ENCODE peak calls at places on chromosomes 13 and 19, in four cellular contexts. One of them, this sample, is unnamed. For H3K4me1, the result is how much of the 10 kb centered on the place peaks cover.

GRCh38 chr13:32932376-32932775 is 83.8 kb upstream of the KL start:
- DNase-seq in BE2C: no peak
- DNase-seq in adrenal gland: no peak
- DNase-seq in CD8-positive, alpha-beta memory T cell: no peak
- DNase-seq in this sample: no peak

GRCh38 chr13:94198666-94199065 is 280.8 kb downstream of the DCT start:
- DNase-seq in BE2C: no peak
- DNase-seq in adrenal gland: no peak
- DNase-seq in CD8-positive, alpha-beta memory T cell: no peak
- DNase-seq in this sample: no peak

GRCh38 chr19:5958074-5958850 is 19.7 kb downstream of the RANBP3 start:
- DNase-seq in BE2C: no peak
- DNase-seq in adrenal gland: no peak
- DNase-seq in CD8-positive, alpha-beta memory T cell: no peak
- DNase-seq in this sample: peak

GRCh38 chr19:640606-641170 is 1.0 kb downstream of the FGF22 start:
- DNase-seq in BE2C: no peak
- DNase-seq in adrenal gland: no peak
- DNase-seq in CD8-positive, alpha-beta memory T cell: no peak
- DNase-seq in this sample: no peak

GRCh38 chr19:1648926-1649541 is 3.4 kb downstream of the TCF3 start:
- DNase-seq in BE2C: no peak
- DNase-seq in adrenal gland: no peak
- DNase-seq in CD8-positive, alpha-beta memory T cell: no peak
- DNase-seq in this sample: no peak

GRCh38 chr19:18062043-18062442 is 24.7 kb downstream of the IL12RB1 start:
- DNase-seq in BE2C: no peak
- DNase-seq in adrenal gland: no peak
- DNase-seq in CD8-positive, alpha-beta memory T cell: no peak
- DNase-seq in this sample: no peak

GRCh38 chr13:24053505-24054251 is 106.8 kb upstream of the SPATA13 start:
- DNase-seq in BE2C: peak
- DNase-seq in adrenal gland: peak
- DNase-seq in CD8-positive, alpha-beta memory T cell: peak
- DNase-seq in this sample: peak

GRCh38 chr19:1862424-1863307 is 713 bp downstream of the KLF16 start:
- DNase-seq in BE2C: peak
- DNase-seq in adrenal gland: peak
- DNase-seq in CD8-positive, alpha-beta memory T cell: peak
- DNase-seq in this sample: no peak

GRCh38 chr19:32675720-32676185 is at the start of gene RGS9BP:
- DNase-seq in BE2C: peak
- DNase-seq in adrenal gland: peak
- DNase-seq in CD8-positive, alpha-beta memory T cell: peak
- DNase-seq in this sample: peak

GRCh38 chr19:20444202-20444885 is 121.2 kb downstream of the ZNF737 start:
- DNase-seq in BE2C: no peak
- DNase-seq in adrenal gland: no peak
- DNase-seq in CD8-positive, alpha-beta memory T cell: no peak
- DNase-seq in this sample: no peak
- H3K4me3 ChIP-seq in BE2C: no peak
- H3K4me3 ChIP-seq in adrenal gland: no peak
- H3K4me3 ChIP-seq in CD8-positive, alpha-beta memory T cell: no peak
- H3K4me3 ChIP-seq in this sample: no peak

GRCh38 chr19:16749326-16749725 is 29.7 kb downstream of the NWD1 start:
- DNase-seq in BE2C: no peak
- DNase-seq in adrenal gland: no peak
- DNase-seq in CD8-positive, alpha-beta memory T cell: peak
- DNase-seq in this sample: no peak

GRCh38 chr19:16750081-16750480 is 30.4 kb downstream of the NWD1 start:
- DNase-seq in BE2C: no peak
- DNase-seq in adrenal gland: no peak
- DNase-seq in CD8-positive, alpha-beta memory T cell: peak
- DNase-seq in this sample: no peak

GRCh38 chr19:16754207-16754806 is 34.7 kb downstream of the NWD1 start:
- DNase-seq in BE2C: no peak
- DNase-seq in adrenal gland: no peak
- DNase-seq in CD8-positive, alpha-beta memory T cell: no peak
- DNase-seq in this sample: no peak

GRCh38 chr19:16756649-16757048 is 37.0 kb downstream of the NWD1 start:
- DNase-seq in BE2C: no peak
- DNase-seq in adrenal gland: no peak
- DNase-seq in CD8-positive, alpha-beta memory T cell: no peak
- DNase-seq in this sample: no peak

GRCh38 chr19:16751701-16752100 is 32.1 kb downstream of the NWD1 start:
- DNase-seq in BE2C: no peak
- DNase-seq in adrenal gland: no peak
- DNase-seq in CD8-positive, alpha-beta memory T cell: no peak
- DNase-seq in this sample: no peak
- H3K4me1 ChIP-seq in BE2C: under half
- H3K4me1 ChIP-seq in adrenal gland: under half
- H3K4me1 ChIP-seq in CD8-positive, alpha-beta memory T cell: under half
- H3K4me1 ChIP-seq in this sample: under half

GRCh38 chr19:35133826-35134225 is 1.0 kb downstream of the LGI4 start:
- DNase-seq in BE2C: no peak
- DNase-seq in adrenal gland: no peak
- DNase-seq in CD8-positive, alpha-beta memory T cell: no peak
- DNase-seq in this sample: no peak
- H3K4me3 ChIP-seq in BE2C: no peak
- H3K4me3 ChIP-seq in adrenal gland: no peak
- H3K4me3 ChIP-seq in CD8-positive, alpha-beta memory T cell: no peak
- H3K4me3 ChIP-seq in this sample: no peak

GRCh38 chr13:114128348-114128623 is 4.1 kb downstream of the RASA3 start:
- DNase-seq in BE2C: no peak
- DNase-seq in adrenal gland: no peak
- DNase-seq in CD8-positive, alpha-beta memory T cell: no peak
- DNase-seq in this sample: no peak
- H3K4me1 ChIP-seq in BE2C: under half
- H3K4me1 ChIP-seq in adrenal gland: under half
- H3K4me1 ChIP-seq in CD8-positive, alpha-beta memory T cell: half or more
- H3K4me1 ChIP-seq in this sample: under half

GRCh38 chr19:3722443-3723109 is 14.4 kb downstream of the TJP3 start:
- DNase-seq in BE2C: no peak
- DNase-seq in adrenal gland: no peak
- DNase-seq in CD8-positive, alpha-beta memory T cell: no peak
- DNase-seq in this sample: no peak

GRCh38 chr19:3720533-3720917 is 12.3 kb downstream of the TJP3 start:
- DNase-seq in BE2C: no peak
- DNase-seq in adrenal gland: no peak
- DNase-seq in CD8-positive, alpha-beta memory T cell: no peak
- DNase-seq in this sample: no peak

GRCh38 chr19:3721131-3721899 is 13.1 kb downstream of the TJP3 start:
- DNase-seq in BE2C: peak
- DNase-seq in adrenal gland: peak
- DNase-seq in CD8-positive, alpha-beta memory T cell: peak
- DNase-seq in this sample: peak

GRCh38 chr19:3723110-3723488 is 14.9 kb downstream of the TJP3 start:
- DNase-seq in BE2C: no peak
- DNase-seq in adrenal gland: no peak
- DNase-seq in CD8-positive, alpha-beta memory T cell: no peak
- DNase-seq in this sample: no peak

GRCh38 chr19:3721900-3722442 is 13.8 kb downstream of the TJP3 start:
- DNase-seq in BE2C: no peak
- DNase-seq in adrenal gland: no peak
- DNase-seq in CD8-positive, alpha-beta memory T cell: no peak
- DNase-seq in this sample: no peak
- H3K4me3 ChIP-seq in BE2C: no peak
- H3K4me3 ChIP-seq in adrenal gland: no peak
- H3K4me3 ChIP-seq in CD8-positive, alpha-beta memory T cell: peak
- H3K4me3 ChIP-seq in this sample: peak

GRCh38 chr19:10885241-10886169 is 14.2 kb downstream of the CARM1 start:
- DNase-seq in BE2C: no peak
- DNase-seq in adrenal gland: no peak
- DNase-seq in CD8-positive, alpha-beta memory T cell: no peak
- DNase-seq in this sample: no peak
- H3K4me1 ChIP-seq in BE2C: under half
- H3K4me1 ChIP-seq in adrenal gland: under half
- H3K4me1 ChIP-seq in CD8-positive, alpha-beta memory T cell: under half
- H3K4me1 ChIP-seq in this sample: under half

GRCh38 chr19:49512970-49513745 is 697 bp downstream of the FCGRT start:
- DNase-seq in BE2C: peak
- DNase-seq in adrenal gland: peak
- DNase-seq in CD8-positive, alpha-beta memory T cell: no peak
- DNase-seq in this sample: peak

GRCh38 chr19:49513746-49514118 is 1.3 kb downstream of the FCGRT start:
- DNase-seq in BE2C: no peak
- DNase-seq in adrenal gland: no peak
- DNase-seq in CD8-positive, alpha-beta memory T cell: no peak
- DNase-seq in this sample: no peak

GRCh38 chr19:49518033-49518432 is 5.6 kb downstream of the FCGRT start:
- DNase-seq in BE2C: no peak
- DNase-seq in adrenal gland: no peak
- DNase-seq in CD8-positive, alpha-beta memory T cell: no peak
- DNase-seq in this sample: no peak

GRCh38 chr19:49515767-49516166 is 3.3 kb downstream of the FCGRT start:
- DNase-seq in BE2C: no peak
- DNase-seq in adrenal gland: peak
- DNase-seq in CD8-positive, alpha-beta memory T cell: no peak
- DNase-seq in this sample: no peak

GRCh38 chr19:49514151-49514550 is 1.7 kb downstream of the FCGRT start:
- DNase-seq in BE2C: no peak
- DNase-seq in adrenal gland: no peak
- DNase-seq in CD8-positive, alpha-beta memory T cell: no peak
- DNase-seq in this sample: no peak
- H3K4me3 ChIP-seq in BE2C: no peak
- H3K4me3 ChIP-seq in adrenal gland: peak
- H3K4me3 ChIP-seq in CD8-positive, alpha-beta memory T cell: peak
- H3K4me3 ChIP-seq in this sample: no peak

DNA sequence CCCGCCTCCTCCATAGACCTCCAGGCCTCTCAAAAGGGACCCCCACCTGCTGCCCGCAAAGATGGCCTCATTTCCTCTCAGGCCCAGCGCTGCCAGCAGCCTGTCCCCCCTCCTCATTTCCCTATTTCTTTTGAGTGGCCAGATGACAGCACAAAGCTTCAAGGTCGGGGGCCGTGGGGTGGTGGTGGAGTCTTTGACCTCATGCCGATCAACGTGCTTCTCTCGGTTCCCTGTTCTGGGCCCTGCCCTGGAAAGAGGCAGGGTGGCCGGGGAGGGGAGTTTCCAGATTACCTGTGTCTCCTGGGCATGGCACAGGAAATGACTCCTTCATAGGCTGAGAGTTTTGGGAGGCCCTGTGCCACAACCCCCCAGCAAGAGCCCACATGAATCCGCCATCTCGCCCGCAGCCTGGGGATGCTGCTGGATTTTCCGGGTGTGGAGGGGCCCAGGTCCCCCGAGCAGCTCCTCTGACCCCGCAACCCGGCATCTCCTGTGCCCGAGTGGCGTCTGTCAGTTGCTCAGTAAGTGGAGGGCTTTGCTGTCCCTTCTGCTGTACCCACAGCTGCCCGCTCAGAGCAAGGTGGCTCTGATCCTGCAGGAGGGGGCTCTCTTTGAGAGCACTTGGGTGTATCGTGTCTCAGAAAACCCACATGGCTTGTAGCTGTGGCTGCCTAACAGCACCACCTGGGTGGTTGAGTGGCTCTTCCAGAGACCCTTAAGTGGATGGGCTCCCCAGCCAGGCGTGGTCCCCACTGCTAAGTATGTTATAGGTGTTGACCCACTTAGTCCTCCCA is 139.4 kb downstream of the SIPA1L3 start:
- DNase-seq in BE2C: no peak
- DNase-seq in adrenal gland: no peak
- DNase-seq in CD8-positive, alpha-beta memory T cell: no peak
- DNase-seq in this sample: no peak
- H3K4me1 ChIP-seq in BE2C: under half
- H3K4me1 ChIP-seq in adrenal gland: under half
- H3K4me1 ChIP-seq in CD8-positive, alpha-beta memory T cell: under half
- H3K4me1 ChIP-seq in this sample: under half

GRCh38 chr19:46180701-46181385 is 32.8 kb downstream of the IGFL2 start:
- DNase-seq in BE2C: no peak
- DNase-seq in adrenal gland: peak
- DNase-seq in CD8-positive, alpha-beta memory T cell: no peak
- DNase-seq in this sample: no peak
- H3K4me3 ChIP-seq in BE2C: no peak
- H3K4me3 ChIP-seq in adrenal gland: no peak
- H3K4me3 ChIP-seq in CD8-positive, alpha-beta memory T cell: no peak
- H3K4me3 ChIP-seq in this sample: no peak